ENCODE peak calls at places on chromosomes 16 and 17, in nine cellular contexts. V is activated naive CD4-positive, alpha-beta T cell treated with anti-CD3 and anti-CD28 coated beads, Interleukin-2, amount 50 U/mL, for 72 hours; Y is GM13976; L is fibroblast of mammary gland; G is mesothelial cell of epicardium; X is keratinocyte; T is A549; U is fibroblast of pulmonary artery; B is GF-D8. D is an unnamed sample.

GRCh38 chr17:77347544-77347943 is 206.8 kb downstream of the SEC14L1 start:
- DNase-seq in V (no peak), Y (no peak), L (no peak), G (no peak), X (no peak), T (no peak), U (no peak), B (no peak), D (no peak)

GRCh38 chr16:65070831-65071230 is 51.0 kb downstream of the CDH11 start:
- DNase-seq in V (no peak), Y (no peak), L (peak), G (no peak), X (no peak), T (peak), U (peak), B (no peak), D (no peak)

GRCh38 chr17:31917065-31917529 is 15.6 kb upstream of the UTP6 start:
- DNase-seq in V (no peak), Y (peak), L (no peak), G (no peak), X (no peak), T (no peak), U (no peak), B (no peak), D (no peak)

GRCh38 chr16:67940436-67941089 is 3.4 kb downstream of the LCAT start:
- DNase-seq in V (no peak), Y (no peak), L (no peak), G (no peak), X (no peak), T (no peak), U (no peak), B (no peak), D (no peak)

GRCh38 chr16:3173892-3174617 is 13.9 kb upstream of the OR1F1 start:
- DNase-seq in V (peak), Y (peak), L (no peak), G (no peak), X (no peak), T (peak), U (no peak), B (no peak), D (peak)

GRCh38 chr17:47618416-47618815 is 31.3 kb upstream of the KPNB1 start:
- DNase-seq in V (no peak), Y (no peak), L (peak), G (no peak), X (no peak), T (peak), U (peak), B (no peak), D (no peak)

GRCh38 chr16:48277158-48277557 is 29.8 kb upstream of the ABCC11 start:
- DNase-seq in V (no peak), Y (no peak), L (no peak), G (no peak), X (no peak), T (no peak), U (no peak), B (no peak), D (no peak)

GRCh38 chr16:4947722-4948503 is 10.2 kb upstream of the SEC14L5 start:
- DNase-seq in V (no peak), Y (no peak), L (no peak), G (no peak), X (no peak), T (no peak), U (no peak), B (peak), D (peak)

GRCh38 chr17:4584125-4584834 is at the start of gene SMTNL2:
- DNase-seq in V (no peak), Y (no peak), L (no peak), G (peak), X (no peak), T (no peak), U (no peak), B (no peak), D (no peak)

D was measured in MV-4-11.